ENCODE peak calls at places on chromosomes 4 and X, in seven cellular contexts. One of them, this sample, is unnamed.

GRCh38 chr4:95363579-95363965 is 185.2 kb downstream of the UNC5C start:
- DNase-seq in mammary epithelial cell: no peak
- DNase-seq in neural progenitor cell: peak; percentile 3
- DNase-seq in upper lobe of right lung: no peak
- DNase-seq in GM23248: no peak
- DNase-seq in CD8-positive, alpha-beta T cell: no peak
- DNase-seq in naive thymus-derived CD4-positive, alpha-beta T cell: no peak
- DNase-seq in this sample: no peak

GRCh38 chrX:136850441-136851175 is 29.9 kb downstream of the RBMX start:
- DNase-seq in mammary epithelial cell: no peak
- DNase-seq in neural progenitor cell: no peak
- DNase-seq in upper lobe of right lung: no peak
- DNase-seq in GM23248: peak; percentile 28
- DNase-seq in CD8-positive, alpha-beta T cell: no peak
- DNase-seq in naive thymus-derived CD4-positive, alpha-beta T cell: no peak
- DNase-seq in this sample: no peak

GRCh38 chr4:184343400-184344177 is 125.9 kb upstream of the ENPP6 start:
- DNase-seq in mammary epithelial cell: peak; percentile 70
- DNase-seq in neural progenitor cell: peak; percentile 87
- DNase-seq in upper lobe of right lung: peak; percentile 78
- DNase-seq in GM23248: peak; percentile 89
- DNase-seq in CD8-positive, alpha-beta T cell: peak; percentile 51
- DNase-seq in naive thymus-derived CD4-positive, alpha-beta T cell: peak; percentile 54
- DNase-seq in this sample: no peak

GRCh38 chr4:84966382-84967291 is at the start of gene WDFY3:
- DNase-seq in mammary epithelial cell: peak; percentile 89
- DNase-seq in neural progenitor cell: peak; percentile 92
- DNase-seq in upper lobe of right lung: peak; percentile 91
- DNase-seq in GM23248: peak; percentile 96
- DNase-seq in CD8-positive, alpha-beta T cell: no peak
- DNase-seq in naive thymus-derived CD4-positive, alpha-beta T cell: no peak
- DNase-seq in this sample: no peak

GRCh38 chr4:8747467-8747841 is 124.2 kb downstream of the HMX1 start:
- DNase-seq in mammary epithelial cell: no peak
- DNase-seq in neural progenitor cell: peak; percentile 32
- DNase-seq in upper lobe of right lung: peak; percentile 38
- DNase-seq in GM23248: no peak
- DNase-seq in CD8-positive, alpha-beta T cell: no peak
- DNase-seq in naive thymus-derived CD4-positive, alpha-beta T cell: no peak
- DNase-seq in this sample: no peak

GRCh38 chr4:10396181-10396580 is 61.0 kb downstream of the ZNF518B start:
- DNase-seq in mammary epithelial cell: peak; percentile 89
- DNase-seq in neural progenitor cell: no peak
- DNase-seq in upper lobe of right lung: no peak
- DNase-seq in GM23248: no peak
- DNase-seq in CD8-positive, alpha-beta T cell: no peak
- DNase-seq in naive thymus-derived CD4-positive, alpha-beta T cell: no peak
- DNase-seq in this sample: no peak

GRCh38 chr4:5691491-5692132 is 16.7 kb downstream of the EVC2 start:
- DNase-seq in mammary epithelial cell: no peak
- DNase-seq in neural progenitor cell: no peak
- DNase-seq in upper lobe of right lung: no peak
- DNase-seq in GM23248: no peak
- DNase-seq in CD8-positive, alpha-beta T cell: no peak
- DNase-seq in naive thymus-derived CD4-positive, alpha-beta T cell: no peak
- DNase-seq in this sample: no peak

GRCh38 chr4:161650812-161651211 is 513.0 kb downstream of the FSTL5 start:
- DNase-seq in mammary epithelial cell: no peak
- DNase-seq in neural progenitor cell: no peak
- DNase-seq in upper lobe of right lung: no peak
- DNase-seq in GM23248: no peak
- DNase-seq in CD8-positive, alpha-beta T cell: no peak
- DNase-seq in naive thymus-derived CD4-positive, alpha-beta T cell: no peak
- DNase-seq in this sample: no peak

GRCh38 chr4:159071178-159071968 is 31.5 kb upstream of the RAPGEF2 start:
- DNase-seq in mammary epithelial cell: peak; percentile 85
- DNase-seq in neural progenitor cell: no peak
- DNase-seq in upper lobe of right lung: no peak
- DNase-seq in GM23248: peak; percentile 65
- DNase-seq in CD8-positive, alpha-beta T cell: no peak
- DNase-seq in naive thymus-derived CD4-positive, alpha-beta T cell: no peak
- DNase-seq in this sample: no peak

GRCh38 chr4:25865586-25865985 is 2.8 kb upstream of the SEL1L3 start:
- DNase-seq in mammary epithelial cell: peak; percentile 88
- DNase-seq in neural progenitor cell: no peak
- DNase-seq in upper lobe of right lung: no peak
- DNase-seq in GM23248: peak; percentile 30
- DNase-seq in CD8-positive, alpha-beta T cell: no peak
- DNase-seq in naive thymus-derived CD4-positive, alpha-beta T cell: no peak
- DNase-seq in this sample: no peak

GRCh38 chr4:168139336-168139735 is 47.0 kb downstream of the ANXA10 start:
- DNase-seq in mammary epithelial cell: peak; percentile 45
- DNase-seq in neural progenitor cell: no peak
- DNase-seq in upper lobe of right lung: no peak
- DNase-seq in GM23248: peak; percentile 80
- DNase-seq in CD8-positive, alpha-beta T cell: no peak
- DNase-seq in naive thymus-derived CD4-positive, alpha-beta T cell: no peak
- DNase-seq in this sample: no peak

GRCh38 chr4:117447925-117448324 is 362.5 kb upstream of the TRAM1L1 start:
- DNase-seq in mammary epithelial cell: no peak
- DNase-seq in neural progenitor cell: no peak
- DNase-seq in upper lobe of right lung: no peak
- DNase-seq in GM23248: no peak
- DNase-seq in CD8-positive, alpha-beta T cell: no peak
- DNase-seq in naive thymus-derived CD4-positive, alpha-beta T cell: no peak
- DNase-seq in this sample: no peak

GRCh38 chr4:20253272-20253798 is 1.6 kb downstream of the SLIT2 start:
- DNase-seq in mammary epithelial cell: no peak
- DNase-seq in neural progenitor cell: no peak
- DNase-seq in upper lobe of right lung: peak; percentile 53
- DNase-seq in GM23248: peak; percentile 43
- DNase-seq in CD8-positive, alpha-beta T cell: no peak
- DNase-seq in naive thymus-derived CD4-positive, alpha-beta T cell: no peak
- DNase-seq in this sample: no peak

GRCh38 chr4:20254517-20255250 is 3.0 kb downstream of the SLIT2 start:
- DNase-seq in mammary epithelial cell: no peak
- DNase-seq in neural progenitor cell: peak; percentile 75
- DNase-seq in upper lobe of right lung: peak; percentile 64
- DNase-seq in GM23248: peak; percentile 78
- DNase-seq in CD8-positive, alpha-beta T cell: no peak
- DNase-seq in naive thymus-derived CD4-positive, alpha-beta T cell: no peak
- DNase-seq in this sample: no peak

GRCh38 chr4:20255251-20255586 is 3.5 kb downstream of the SLIT2 start:
- DNase-seq in mammary epithelial cell: no peak
- DNase-seq in neural progenitor cell: no peak
- DNase-seq in upper lobe of right lung: no peak
- DNase-seq in GM23248: peak; percentile 34
- DNase-seq in CD8-positive, alpha-beta T cell: no peak
- DNase-seq in naive thymus-derived CD4-positive, alpha-beta T cell: no peak
- DNase-seq in this sample: no peak

GRCh38 chr4:20252656-20253271 is 1.1 kb downstream of the SLIT2 start:
- DNase-seq in mammary epithelial cell: no peak
- DNase-seq in neural progenitor cell: peak; percentile 64
- DNase-seq in upper lobe of right lung: peak; percentile 68
- DNase-seq in GM23248: peak; percentile 67
- DNase-seq in CD8-positive, alpha-beta T cell: no peak
- DNase-seq in naive thymus-derived CD4-positive, alpha-beta T cell: no peak
- DNase-seq in this sample: no peak

DNA sequence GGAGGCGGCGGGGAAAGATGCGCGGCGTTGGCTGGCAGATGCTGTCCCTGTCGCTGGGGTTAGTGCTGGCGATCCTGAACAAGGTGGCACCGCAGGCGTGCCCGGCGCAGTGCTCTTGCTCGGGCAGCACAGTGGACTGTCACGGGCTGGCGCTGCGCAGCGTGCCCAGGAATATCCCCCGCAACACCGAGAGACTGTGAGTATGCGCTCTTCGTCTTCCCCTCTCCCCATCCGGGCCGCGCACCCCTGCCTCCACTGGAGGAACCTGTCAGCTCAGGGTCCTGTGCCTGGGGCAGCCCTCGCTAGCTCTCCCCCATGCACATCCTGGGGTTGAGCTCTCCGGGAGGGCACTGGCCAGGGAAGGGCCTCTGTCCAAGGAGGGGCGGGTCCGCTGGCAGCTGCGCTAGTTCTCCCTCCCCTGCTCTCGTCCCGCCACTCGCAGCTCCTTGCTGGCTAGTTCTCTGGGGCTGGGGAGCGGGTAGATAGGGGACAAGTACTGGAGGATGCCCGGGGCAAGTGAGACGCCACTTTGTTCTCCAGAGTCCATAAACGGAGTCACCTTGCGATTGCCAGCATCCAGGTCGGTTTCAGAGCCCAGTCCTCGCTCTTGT is 2.2 kb downstream of the SLIT2 start:
- DNase-seq in mammary epithelial cell: no peak
- DNase-seq in neural progenitor cell: peak; percentile 48
- DNase-seq in upper lobe of right lung: peak; percentile 66
- DNase-seq in GM23248: peak; percentile 66
- DNase-seq in CD8-positive, alpha-beta T cell: no peak
- DNase-seq in naive thymus-derived CD4-positive, alpha-beta T cell: no peak
- DNase-seq in this sample: no peak
- H3K4me3 ChIP-seq in mammary epithelial cell: peak overlapping the region; percentile 62
- H3K4me3 ChIP-seq in neural progenitor cell: peak overlapping the region; percentile 81
- H3K4me3 ChIP-seq in upper lobe of right lung: peak overlapping the region; percentile 58
- H3K4me3 ChIP-seq in GM23248: peak overlapping the region; percentile 82
- H3K4me3 ChIP-seq in CD8-positive, alpha-beta T cell: no peak overlapping the region
- H3K4me3 ChIP-seq in naive thymus-derived CD4-positive, alpha-beta T cell: no peak overlapping the region
- H3K4me3 ChIP-seq in this sample: no peak overlapping the region

DNA sequence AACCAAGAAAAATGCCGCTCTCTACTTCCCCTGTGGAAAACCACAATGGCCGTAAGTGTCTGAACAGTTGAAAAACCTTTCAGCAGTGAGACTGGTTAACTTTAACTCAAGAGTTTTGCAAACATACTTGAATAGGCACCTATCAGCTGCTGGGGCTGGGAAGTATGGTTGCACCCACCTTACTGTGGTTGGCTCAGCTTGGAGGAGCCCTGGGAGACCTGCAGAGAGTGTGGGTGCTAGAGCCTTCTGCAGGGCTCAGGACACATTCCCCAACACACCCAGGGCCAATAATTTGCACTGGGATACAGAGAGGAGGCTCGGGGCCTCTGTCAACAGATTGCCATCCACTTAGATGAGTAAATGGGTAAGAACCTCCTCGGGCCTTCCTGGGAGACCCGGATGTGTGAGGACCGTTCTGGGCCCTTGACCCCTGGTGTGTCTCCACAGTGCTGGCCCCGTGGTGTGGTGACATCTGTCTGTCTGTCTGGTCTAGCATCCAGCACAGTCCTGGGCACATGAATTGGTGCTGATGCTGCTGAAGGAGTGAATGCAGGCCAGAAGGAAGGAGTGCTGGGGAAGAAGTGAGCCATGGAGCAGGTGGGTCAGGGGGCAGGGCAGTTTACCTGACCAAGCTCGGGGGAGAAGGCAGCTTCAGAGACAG is 46.5 kb downstream of the MAGEA1 start:
- DNase-seq in mammary epithelial cell: no peak
- DNase-seq in neural progenitor cell: no peak
- DNase-seq in upper lobe of right lung: peak; percentile 60
- DNase-seq in GM23248: no peak
- DNase-seq in CD8-positive, alpha-beta T cell: no peak
- DNase-seq in naive thymus-derived CD4-positive, alpha-beta T cell: no peak
- DNase-seq in this sample: no peak
- H3K9me3 ChIP-seq in mammary epithelial cell: peaks cover 3% of the 10 kb centered on the region
- H3K9me3 ChIP-seq in neural progenitor cell: peaks cover 3% of the 10 kb centered on the region
- H3K9me3 ChIP-seq in upper lobe of right lung: no peaks in the 10 kb centered on the region
- H3K9me3 ChIP-seq in GM23248: no peaks in the 10 kb centered on the region
- H3K9me3 ChIP-seq in CD8-positive, alpha-beta T cell: no peaks in the 10 kb centered on the region
- H3K9me3 ChIP-seq in naive thymus-derived CD4-positive, alpha-beta T cell: no peaks in the 10 kb centered on the region
- H3K9me3 ChIP-seq in this sample: no peaks in the 10 kb centered on the region

GRCh38 chrX:150574824-150575409 is 6.5 kb downstream of the MTM1 start:
- DNase-seq in mammary epithelial cell: no peak
- DNase-seq in neural progenitor cell: peak; percentile 21
- DNase-seq in upper lobe of right lung: no peak
- DNase-seq in GM23248: no peak
- DNase-seq in CD8-positive, alpha-beta T cell: no peak
- DNase-seq in naive thymus-derived CD4-positive, alpha-beta T cell: no peak
- DNase-seq in this sample: no peak
- H3K4me1 ChIP-seq in mammary epithelial cell: peaks cover 47% of the 10 kb centered on the region
- H3K4me1 ChIP-seq in neural progenitor cell: peaks cover 12% of the 10 kb centered on the region
- H3K4me1 ChIP-seq in upper lobe of right lung: peaks cover 22% of the 10 kb centered on the region
- H3K4me1 ChIP-seq in GM23248: peaks cover 14% of the 10 kb centered on the region
- H3K4me1 ChIP-seq in CD8-positive, alpha-beta T cell: peaks cover 76% of the 10 kb centered on the region
- H3K4me1 ChIP-seq in naive thymus-derived CD4-positive, alpha-beta T cell: peaks cover 67% of the 10 kb centered on the region
- H3K4me1 ChIP-seq in this sample: peaks cover 25% of the 10 kb centered on the region

GRCh38 chrX:9339603-9340569 is 125.0 kb upstream of the TBL1X start:
- DNase-seq in mammary epithelial cell: no peak
- DNase-seq in neural progenitor cell: no peak
- DNase-seq in upper lobe of right lung: no peak
- DNase-seq in GM23248: peak; percentile 19
- DNase-seq in CD8-positive, alpha-beta T cell: peak; percentile 55
- DNase-seq in naive thymus-derived CD4-positive, alpha-beta T cell: peak; percentile 57
- DNase-seq in this sample: peak; percentile 35
- H3K4me3 ChIP-seq in mammary epithelial cell: no peak overlapping the region
- H3K4me3 ChIP-seq in neural progenitor cell: no peak overlapping the region
- H3K4me3 ChIP-seq in upper lobe of right lung: no peak overlapping the region
- H3K4me3 ChIP-seq in GM23248: no peak overlapping the region
- H3K4me3 ChIP-seq in CD8-positive, alpha-beta T cell: no peak overlapping the region
- H3K4me3 ChIP-seq in naive thymus-derived CD4-positive, alpha-beta T cell: peak overlapping the region; percentile 35
- H3K4me3 ChIP-seq in this sample: peak overlapping the region; percentile 17

GRCh38 chr4:337932-338758 is 531 bp downstream of the ZNF141 start:
- DNase-seq in mammary epithelial cell: peak; percentile 4
- DNase-seq in neural progenitor cell: no peak
- DNase-seq in upper lobe of right lung: peak; percentile 85
- DNase-seq in GM23248: peak; percentile 68
- DNase-seq in CD8-positive, alpha-beta T cell: peak; percentile 59
- DNase-seq in naive thymus-derived CD4-positive, alpha-beta T cell: peak; percentile 10
- DNase-seq in this sample: no peak
- H3K9me3 ChIP-seq in mammary epithelial cell: peaks cover 7% of the 10 kb centered on the region
- H3K9me3 ChIP-seq in neural progenitor cell: peaks cover 4% of the 10 kb centered on the region
- H3K9me3 ChIP-seq in upper lobe of right lung: peaks cover 23% of the 10 kb centered on the region
- H3K9me3 ChIP-seq in GM23248: no peaks in the 10 kb centered on the region
- H3K9me3 ChIP-seq in CD8-positive, alpha-beta T cell: peaks cover 24% of the 10 kb centered on the region
- H3K9me3 ChIP-seq in naive thymus-derived CD4-positive, alpha-beta T cell: peaks cover 42% of the 10 kb centered on the region
- H3K9me3 ChIP-seq in this sample: peaks cover 27% of the 10 kb centered on the region

GRCh38 chr4:26953361-26953760 is 92.7 kb downstream of the STIM2 start:
- DNase-seq in mammary epithelial cell: no peak
- DNase-seq in neural progenitor cell: no peak
- DNase-seq in upper lobe of right lung: no peak
- DNase-seq in GM23248: no peak
- DNase-seq in CD8-positive, alpha-beta T cell: no peak
- DNase-seq in naive thymus-derived CD4-positive, alpha-beta T cell: no peak
- DNase-seq in this sample: no peak

GRCh38 chr4:26952891-26953290 is 92.2 kb downstream of the STIM2 start:
- DNase-seq in mammary epithelial cell: no peak
- DNase-seq in neural progenitor cell: no peak
- DNase-seq in upper lobe of right lung: no peak
- DNase-seq in GM23248: no peak
- DNase-seq in CD8-positive, alpha-beta T cell: no peak
- DNase-seq in naive thymus-derived CD4-positive, alpha-beta T cell: no peak
- DNase-seq in this sample: no peak

GRCh38 chr4:26950446-26950845 is 89.8 kb downstream of the STIM2 start:
- DNase-seq in mammary epithelial cell: no peak
- DNase-seq in neural progenitor cell: no peak
- DNase-seq in upper lobe of right lung: no peak
- DNase-seq in GM23248: no peak
- DNase-seq in CD8-positive, alpha-beta T cell: no peak
- DNase-seq in naive thymus-derived CD4-positive, alpha-beta T cell: no peak
- DNase-seq in this sample: no peak

GRCh38 chr4:26958925-26959653 is 98.4 kb downstream of the STIM2 start:
- DNase-seq in mammary epithelial cell: no peak
- DNase-seq in neural progenitor cell: no peak
- DNase-seq in upper lobe of right lung: no peak
- DNase-seq in GM23248: no peak
- DNase-seq in CD8-positive, alpha-beta T cell: no peak
- DNase-seq in naive thymus-derived CD4-positive, alpha-beta T cell: no peak
- DNase-seq in this sample: no peak

GRCh38 chr4:26953770-26954423 is 93.3 kb downstream of the STIM2 start:
- DNase-seq in mammary epithelial cell: no peak
- DNase-seq in neural progenitor cell: no peak
- DNase-seq in upper lobe of right lung: no peak
- DNase-seq in GM23248: no peak
- DNase-seq in CD8-positive, alpha-beta T cell: no peak
- DNase-seq in naive thymus-derived CD4-positive, alpha-beta T cell: no peak
- DNase-seq in this sample: no peak
- H3K4me1 ChIP-seq in mammary epithelial cell: no peaks in the 10 kb centered on the region
- H3K4me1 ChIP-seq in neural progenitor cell: no peaks in the 10 kb centered on the region
- H3K4me1 ChIP-seq in upper lobe of right lung: peaks cover 4% of the 10 kb centered on the region
- H3K4me1 ChIP-seq in GM23248: no peaks in the 10 kb centered on the region
- H3K4me1 ChIP-seq in CD8-positive, alpha-beta T cell: peaks cover 25% of the 10 kb centered on the region
- H3K4me1 ChIP-seq in naive thymus-derived CD4-positive, alpha-beta T cell: no peaks in the 10 kb centered on the region
- H3K4me1 ChIP-seq in this sample: peaks cover under 1% of the 10 kb centered on the region